ENCODE peak calls at places on chromosomes 1 and 21, in ten cellular contexts. F, A, X, I, J, N, D, B, P and C are unnamed samples.

GRCh38 chr1:227257964-227258363 is 60.3 kb downstream of the CDC42BPA start:
- DNase-seq in F (no peak), A (no peak), X (no peak), I (peak; percentile 61), J (no peak), N (no peak), D (no peak), B (no peak), P (no peak), C (no peak)

GRCh38 chr1:68213843-68214242 is 18.5 kb downstream of the WLS start:
- DNase-seq in F (peak; percentile 49), A (peak; percentile 48), X (peak; percentile 22), I (no peak), J (peak; percentile 55), N (peak; percentile 65), D (peak; percentile 79), B (peak; percentile 52), P (peak; percentile 73), C (no peak)

GRCh38 chr1:211126622-211127021 is 7.3 kb downstream of the KCNH1 start:
- DNase-seq in F (no peak), A (no peak), X (no peak), I (no peak), J (no peak), N (no peak), D (no peak), B (no peak), P (no peak), C (no peak)

GRCh38 chr1:209202826-209203439 is 380.6 kb upstream of the CAMK1G start:
- DNase-seq in F (no peak), A (peak; percentile 40), X (peak; percentile 65), I (peak; percentile 55), J (no peak), N (no peak), D (no peak), B (no peak), P (no peak), C (no peak)

GRCh38 chr1:193568451-193568985 is 382.1 kb upstream of the B3GALT2 start:
- DNase-seq in F (no peak), A (no peak), X (no peak), I (no peak), J (no peak), N (no peak), D (no peak), B (no peak), P (no peak), C (no peak)

GRCh38 chr1:8412183-8412831 is 94.4 kb downstream of the SLC45A1 start:
- DNase-seq in F (no peak), A (peak; percentile 19), X (no peak), I (no peak), J (no peak), N (no peak), D (peak; percentile 69), B (no peak), P (no peak), C (no peak)

GRCh38 chr1:16612332-16613172 is 812 bp downstream of the NBPF1 start:
- DNase-seq in F (peak; percentile 76), A (peak; percentile 96), X (peak; percentile 70), I (peak; percentile 92), J (peak; percentile 67), N (no peak), D (peak; percentile 85), B (peak; percentile 75), P (peak; percentile 85), C (peak; percentile 92)

GRCh38 chr1:178818416-178818815 is 52.5 kb downstream of the ANGPTL1 start:
- DNase-seq in F (no peak), A (no peak), X (no peak), I (no peak), J (no peak), N (no peak), D (no peak), B (no peak), P (no peak), C (no peak)

GRCh38 chr1:81699234-81699633 is 101.5 kb upstream of the ADGRL2 start:
- DNase-seq in F (no peak), A (peak; percentile 96), X (no peak), I (peak; percentile 56), J (no peak), N (no peak), D (no peak), B (no peak), P (no peak), C (no peak)

GRCh38 chr1:160284220-160284781 is 632 bp downstream of the PEX19 start:
- DNase-seq in F (no peak), A (peak; percentile 60), X (no peak), I (peak; percentile 44), J (peak; percentile 28), N (no peak), D (peak; percentile 84), B (no peak), P (peak; percentile 19), C (no peak)

GRCh38 chr1:116401646-116402176 is 28.7 kb downstream of the ATP1A1 start:
- DNase-seq in F (no peak), A (no peak), X (no peak), I (no peak), J (no peak), N (no peak), D (no peak), B (no peak), P (no peak), C (no peak)

GRCh38 chr1:25590096-25590824 is 26.3 kb upstream of the MAN1C1 start:
- DNase-seq in F (no peak), A (no peak), X (no peak), I (no peak), J (peak; percentile 61), N (peak; percentile 38), D (no peak), B (no peak), P (no peak), C (no peak)

GRCh38 chr1:203153051-203153988 is 22.3 kb downstream of the MYBPH start:
- DNase-seq in F (no peak), A (no peak), X (no peak), I (no peak), J (no peak), N (no peak), D (no peak), B (no peak), P (no peak), C (no peak)

GRCh38 chr1:32199717-32200072 is 700 bp upstream of the CCDC28B start:
- DNase-seq in F (no peak), A (no peak), X (peak; percentile 42), I (no peak), J (peak; percentile 60), N (peak; percentile 73), D (peak; percentile 71), B (peak; percentile 59), P (no peak), C (no peak)

DNA sequence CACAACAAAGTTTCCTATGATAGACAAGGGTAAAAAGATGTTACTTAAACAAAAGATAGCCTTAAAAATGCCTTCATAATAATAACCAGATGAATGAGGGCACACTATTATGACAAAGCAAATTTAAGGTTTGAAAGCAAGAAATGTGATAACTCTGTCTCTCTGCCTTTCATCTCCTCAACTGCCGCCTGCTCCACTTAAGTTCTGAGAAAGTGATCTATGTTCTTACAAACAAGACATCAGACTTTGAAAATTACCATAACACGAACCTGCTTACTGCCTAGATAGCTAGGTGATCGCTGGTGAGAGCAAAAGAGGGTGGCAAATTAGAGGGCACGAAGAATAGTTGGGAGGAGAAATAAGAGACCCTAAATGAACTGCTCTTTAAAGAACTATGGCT is 13.2 kb downstream of the C21orf91 start:
- DNase-seq in F (no peak), A (no peak), X (no peak), I (no peak), J (no peak), N (no peak), D (no peak), B (no peak), P (no peak), C (no peak)
- H3K4me3 ChIP-seq in F (no peak overlapping the region), A (no peak overlapping the region), X (no peak overlapping the region), I (no peak overlapping the region), J (no peak overlapping the region), N (no peak overlapping the region), D (no peak overlapping the region), B (no peak overlapping the region), P (no peak overlapping the region), C (no peak overlapping the region)

DNA sequence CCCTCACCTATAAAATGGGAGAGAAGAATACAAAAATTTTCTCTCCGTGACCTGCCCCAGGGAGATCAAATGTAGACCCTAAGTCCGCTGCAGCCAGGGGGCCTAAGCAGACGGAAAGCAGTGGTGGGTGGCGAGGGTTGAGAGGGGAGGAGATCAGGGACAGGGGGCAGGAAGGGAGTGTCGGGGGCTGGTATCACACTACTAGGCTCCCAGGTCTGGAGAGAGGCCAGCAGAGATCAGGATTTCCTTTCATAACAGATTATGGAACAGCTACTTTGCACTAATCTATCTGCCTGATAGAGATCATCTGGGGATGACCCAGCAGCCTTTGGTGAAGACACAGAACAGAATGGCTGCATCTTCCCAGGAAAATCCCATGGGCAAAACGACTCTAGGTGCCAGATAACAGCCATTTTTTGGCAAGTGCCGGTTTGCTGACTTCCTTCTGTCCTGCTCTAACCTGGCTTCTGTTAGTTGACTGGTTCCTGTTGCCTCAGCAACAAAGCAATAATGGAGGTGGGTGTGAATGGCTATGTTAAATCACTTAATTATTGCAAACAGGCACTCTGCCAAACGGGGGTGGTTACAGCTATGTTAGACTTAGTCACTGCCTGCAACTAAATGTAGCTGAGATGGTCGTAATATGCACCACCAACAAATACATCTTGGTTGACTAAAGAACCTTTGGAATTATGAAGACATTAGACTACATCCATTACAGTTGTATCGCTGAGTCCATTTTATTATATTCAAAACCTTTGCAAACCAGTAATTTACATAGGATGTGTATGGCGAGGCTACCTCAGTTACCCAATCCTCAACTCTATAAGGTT is 30.0 kb upstream of the EPS8L3 start:
- DNase-seq in F (peak; percentile 61), A (peak; percentile 88), X (peak; percentile 58), I (peak; percentile 45), J (peak; percentile 30), N (no peak), D (no peak), B (no peak), P (peak; percentile 80), C (peak; percentile 68)
- TF ChIP-seq CTCF in F (no peak), A (no peak), X (no peak), I (no peak), J (no peak), N (no peak), D (no peak), B (no peak), P (no peak), C (no peak)

GRCh38 chr1:155179107-155180031 is 5.7 kb downstream of the TRIM46 start:
- DNase-seq in F (peak; percentile 48), A (no peak), X (no peak), I (no peak), J (peak; percentile 49), N (no peak), D (no peak), B (peak; percentile 20), P (peak; percentile 19), C (peak; percentile 71)
- H3K27ac ChIP-seq in F (no peak overlapping the region), A (no peak overlapping the region), X (no peak overlapping the region), I (no peak overlapping the region), J (peak overlapping the region; percentile 46), N (no peak overlapping the region), D (no peak overlapping the region), B (no peak overlapping the region), P (no peak overlapping the region), C (no peak overlapping the region)

DNA sequence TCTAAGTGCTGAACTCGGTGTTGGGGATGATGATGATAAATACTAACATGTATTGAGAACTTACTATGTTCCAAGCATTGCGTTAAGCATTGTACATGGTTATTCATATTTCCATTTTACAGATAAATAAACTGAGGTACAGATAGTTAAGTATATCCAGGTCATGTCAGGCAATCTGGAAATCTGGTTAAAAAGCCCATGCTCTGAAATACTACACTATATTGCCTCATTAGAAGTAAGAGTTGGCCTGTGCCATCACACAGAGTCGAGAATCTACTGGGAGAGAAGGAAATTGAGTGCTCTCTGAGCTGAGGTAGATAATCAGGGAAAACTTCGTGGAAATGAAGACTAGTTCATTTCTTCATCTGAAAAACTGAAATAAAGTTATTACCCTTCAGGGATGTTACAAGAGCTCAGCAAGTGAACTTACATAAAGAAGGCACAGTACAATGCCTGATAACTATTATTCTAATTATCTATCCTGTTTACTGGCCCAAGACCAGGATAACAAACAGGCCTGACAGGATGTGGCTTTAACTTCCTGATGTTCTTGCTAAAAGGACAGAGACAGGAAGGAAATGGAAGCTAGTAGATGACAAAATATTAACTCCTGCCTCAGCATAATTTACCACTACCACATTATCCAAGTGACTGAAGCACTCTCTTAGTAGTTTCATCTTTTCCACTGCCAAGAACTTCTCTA is 85.6 kb downstream of the EPS15 start:
- DNase-seq in F (no peak), A (peak; percentile 7), X (no peak), I (no peak), J (no peak), N (no peak), D (no peak), B (no peak), P (no peak), C (no peak)
- H3K4me3 ChIP-seq in F (no peak overlapping the region), A (no peak overlapping the region), X (no peak overlapping the region), I (no peak overlapping the region), J (no peak overlapping the region), N (no peak overlapping the region), D (no peak overlapping the region), B (no peak overlapping the region), P (no peak overlapping the region), C (no peak overlapping the region)